ENCODE peak calls at places on chromosomes 3 and 15, in seven cellular contexts. One of them, this sample, is unnamed.

GRCh38 chr3:128846501-128846900 is 32.9 kb upstream of the ACAD9 start:
- DNase-seq in neuronal stem cell: no peak
- DNase-seq in H9: no peak
- DNase-seq in mesenchymal stem cell: no peak
- DNase-seq in mesendoderm: no peak
- DNase-seq in IMR-90: no peak
- DNase-seq in trophoblast cell: no peak
- DNase-seq in this sample: no peak

GRCh38 chr3:187314176-187314575 is 22.6 kb upstream of the MASP1 start:
- DNase-seq in H9: no peak
- DNase-seq in trophoblast cell: no peak
- DNase-seq in mesenchymal stem cell: no peak
- DNase-seq in mesendoderm: no peak
- DNase-seq in IMR-90: no peak
- DNase-seq in neuronal stem cell: no peak
- DNase-seq in this sample: no peak

GRCh38 chr3:150341893-150342292 is 66.2 kb upstream of the TSC22D2 start:
- DNase-seq in mesendoderm: no peak
- DNase-seq in mesenchymal stem cell: no peak
- DNase-seq in neuronal stem cell: no peak
- DNase-seq in H9: no peak
- DNase-seq in IMR-90: no peak
- DNase-seq in trophoblast cell: no peak
- DNase-seq in this sample: no peak

GRCh38 chr3:138328341-138328740 is 1.3 kb downstream of the NME9 start:
- DNase-seq in mesenchymal stem cell: peak
- DNase-seq in trophoblast cell: peak
- DNase-seq in H9: no peak
- DNase-seq in IMR-90: peak
- DNase-seq in mesendoderm: peak
- DNase-seq in neuronal stem cell: no peak
- DNase-seq in this sample: no peak

GRCh38 chr3:42772670-42773408 is at the start of gene CCDC13:
- DNase-seq in H9: peak
- DNase-seq in mesendoderm: peak
- DNase-seq in IMR-90: peak
- DNase-seq in mesenchymal stem cell: peak
- DNase-seq in neuronal stem cell: peak
- DNase-seq in trophoblast cell: peak
- DNase-seq in this sample: peak

GRCh38 chr15:41940441-41940857 is 31.9 kb downstream of the EHD4 start:
- DNase-seq in mesenchymal stem cell: peak
- DNase-seq in trophoblast cell: no peak
- DNase-seq in mesendoderm: no peak
- DNase-seq in neuronal stem cell: no peak
- DNase-seq in H9: no peak
- DNase-seq in IMR-90: peak
- DNase-seq in this sample: no peak

GRCh38 chr15:96014939-96015338 is 315.6 kb upstream of the NR2F2 start:
- DNase-seq in H9: no peak
- DNase-seq in neuronal stem cell: no peak
- DNase-seq in trophoblast cell: no peak
- DNase-seq in mesenchymal stem cell: no peak
- DNase-seq in IMR-90: no peak
- DNase-seq in mesendoderm: no peak
- DNase-seq in this sample: no peak

GRCh38 chr3:151879684-151880282 is 6.3 kb downstream of the SUCNR1 start:
- DNase-seq in IMR-90: no peak
- DNase-seq in neuronal stem cell: no peak
- DNase-seq in mesenchymal stem cell: no peak
- DNase-seq in mesendoderm: no peak
- DNase-seq in trophoblast cell: no peak
- DNase-seq in H9: no peak
- DNase-seq in this sample: no peak

GRCh38 chr15:81256916-81257315 is 60.2 kb downstream of the IL16 start:
- DNase-seq in neuronal stem cell: no peak
- DNase-seq in trophoblast cell: no peak
- DNase-seq in mesenchymal stem cell: peak
- DNase-seq in IMR-90: peak
- DNase-seq in mesendoderm: peak
- DNase-seq in H9: no peak
- DNase-seq in this sample: no peak

GRCh38 chr3:111173328-111173900 is 101.8 kb downstream of the NECTIN3 start:
- DNase-seq in mesendoderm: peak
- DNase-seq in mesenchymal stem cell: no peak
- DNase-seq in neuronal stem cell: peak
- DNase-seq in IMR-90: peak
- DNase-seq in H9: peak
- DNase-seq in trophoblast cell: no peak
- DNase-seq in this sample: no peak

GRCh38 chr3:106703524-106703923 is 673.7 kb upstream of the CCDC54 start:
- DNase-seq in H9: no peak
- DNase-seq in mesenchymal stem cell: no peak
- DNase-seq in neuronal stem cell: no peak
- DNase-seq in mesendoderm: no peak
- DNase-seq in IMR-90: no peak
- DNase-seq in trophoblast cell: no peak
- DNase-seq in this sample: no peak

GRCh38 chr3:149296972-149297371 is 36.5 kb downstream of the TM4SF18 start:
- DNase-seq in trophoblast cell: no peak
- DNase-seq in neuronal stem cell: no peak
- DNase-seq in mesenchymal stem cell: no peak
- DNase-seq in H9: no peak
- DNase-seq in mesendoderm: no peak
- DNase-seq in IMR-90: no peak
- DNase-seq in this sample: no peak

GRCh38 chr3:25354071-25354470 is 74.0 kb upstream of the RARB start:
- DNase-seq in neuronal stem cell: no peak
- DNase-seq in IMR-90: no peak
- DNase-seq in mesenchymal stem cell: peak
- DNase-seq in H9: no peak
- DNase-seq in mesendoderm: no peak
- DNase-seq in trophoblast cell: no peak
- DNase-seq in this sample: no peak

GRCh38 chr3:65168547-65168946 is 480.7 kb upstream of the ADAMTS9 start:
- DNase-seq in mesenchymal stem cell: no peak
- DNase-seq in H9: no peak
- DNase-seq in mesendoderm: no peak
- DNase-seq in trophoblast cell: no peak
- DNase-seq in IMR-90: no peak
- DNase-seq in neuronal stem cell: no peak
- DNase-seq in this sample: no peak

GRCh38 chr3:65173841-65174240 is 486.0 kb upstream of the ADAMTS9 start:
- DNase-seq in mesendoderm: no peak
- DNase-seq in H9: no peak
- DNase-seq in IMR-90: no peak
- DNase-seq in neuronal stem cell: no peak
- DNase-seq in mesenchymal stem cell: peak
- DNase-seq in trophoblast cell: no peak
- DNase-seq in this sample: no peak

GRCh38 chr3:65166531-65166930 is 478.7 kb upstream of the ADAMTS9 start:
- DNase-seq in neuronal stem cell: no peak
- DNase-seq in H9: no peak
- DNase-seq in mesendoderm: no peak
- DNase-seq in mesenchymal stem cell: no peak
- DNase-seq in IMR-90: no peak
- DNase-seq in trophoblast cell: no peak
- DNase-seq in this sample: no peak

GRCh38 chr3:65174713-65175112 is 486.9 kb upstream of the ADAMTS9 start:
- DNase-seq in neuronal stem cell: no peak
- DNase-seq in mesenchymal stem cell: no peak
- DNase-seq in trophoblast cell: no peak
- DNase-seq in H9: no peak
- DNase-seq in IMR-90: no peak
- DNase-seq in mesendoderm: peak
- DNase-seq in this sample: no peak

DNA sequence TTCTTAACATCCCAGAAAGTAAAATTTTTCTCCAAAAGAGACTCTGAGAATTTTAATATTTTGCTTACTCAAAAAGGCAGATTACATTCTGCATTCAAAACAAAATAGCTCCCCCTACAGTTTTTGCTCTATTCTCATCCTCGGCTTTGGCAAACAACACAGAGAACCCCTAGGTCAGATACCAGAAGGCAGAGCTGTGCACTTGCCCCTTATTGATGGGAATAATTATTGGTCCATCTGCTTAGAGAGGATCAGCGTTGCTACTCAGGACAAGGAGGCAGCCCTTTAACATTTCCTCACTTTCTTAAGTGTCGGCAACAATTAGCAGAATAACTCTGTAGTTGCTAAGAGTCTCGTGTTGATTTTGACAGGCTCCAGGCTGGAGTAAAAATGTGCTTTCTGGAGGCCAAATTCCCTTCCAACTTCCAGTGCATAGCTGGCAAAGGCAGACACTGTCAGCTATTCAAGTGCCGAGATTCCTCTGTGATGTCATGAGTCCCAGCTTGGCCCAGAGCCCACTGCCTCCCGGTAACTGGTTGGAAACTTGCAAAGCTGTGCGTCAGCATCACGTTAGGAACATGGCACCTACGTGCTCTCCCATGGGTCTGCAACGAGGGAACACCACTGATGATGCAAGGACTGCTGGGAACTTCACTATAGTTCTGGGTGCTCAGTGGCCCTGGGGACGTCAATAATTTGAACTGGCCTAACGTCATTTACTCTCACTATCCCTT is 482.7 kb upstream of the ADAMTS9 start:
- DNase-seq in trophoblast cell: peak
- DNase-seq in neuronal stem cell: no peak
- DNase-seq in mesendoderm: peak
- DNase-seq in H9: no peak
- DNase-seq in mesenchymal stem cell: peak
- DNase-seq in IMR-90: peak
- DNase-seq in this sample: no peak
- H3K18ac ChIP-seq in trophoblast cell: no peak
- H3K18ac ChIP-seq in neuronal stem cell: no peak
- H3K18ac ChIP-seq in mesendoderm: no peak
- H3K18ac ChIP-seq in H9: no peak
- H3K18ac ChIP-seq in mesenchymal stem cell: peak
- H3K18ac ChIP-seq in IMR-90: no peak
- H3K18ac ChIP-seq in this sample: no peak

GRCh38 chr3:117105650-117106049 is 396.1 kb downstream of the TUSC7 start:
- DNase-seq in IMR-90: peak
- DNase-seq in H9: no peak
- DNase-seq in trophoblast cell: no peak
- DNase-seq in neuronal stem cell: no peak
- DNase-seq in mesendoderm: no peak
- DNase-seq in mesenchymal stem cell: no peak
- DNase-seq in this sample: no peak

GRCh38 chr3:117104381-117104780 is 394.8 kb downstream of the TUSC7 start:
- DNase-seq in H9: no peak
- DNase-seq in mesendoderm: no peak
- DNase-seq in mesenchymal stem cell: no peak
- DNase-seq in trophoblast cell: no peak
- DNase-seq in IMR-90: no peak
- DNase-seq in neuronal stem cell: no peak
- DNase-seq in this sample: no peak

GRCh38 chr3:117103645-117104044 is 394.1 kb downstream of the TUSC7 start:
- DNase-seq in IMR-90: no peak
- DNase-seq in trophoblast cell: no peak
- DNase-seq in mesendoderm: peak
- DNase-seq in neuronal stem cell: no peak
- DNase-seq in mesenchymal stem cell: no peak
- DNase-seq in H9: no peak
- DNase-seq in this sample: no peak

GRCh38 chr3:117102441-117102840 is 392.9 kb downstream of the TUSC7 start:
- DNase-seq in IMR-90: peak
- DNase-seq in mesenchymal stem cell: no peak
- DNase-seq in mesendoderm: no peak
- DNase-seq in trophoblast cell: no peak
- DNase-seq in neuronal stem cell: no peak
- DNase-seq in H9: no peak
- DNase-seq in this sample: no peak

DNA sequence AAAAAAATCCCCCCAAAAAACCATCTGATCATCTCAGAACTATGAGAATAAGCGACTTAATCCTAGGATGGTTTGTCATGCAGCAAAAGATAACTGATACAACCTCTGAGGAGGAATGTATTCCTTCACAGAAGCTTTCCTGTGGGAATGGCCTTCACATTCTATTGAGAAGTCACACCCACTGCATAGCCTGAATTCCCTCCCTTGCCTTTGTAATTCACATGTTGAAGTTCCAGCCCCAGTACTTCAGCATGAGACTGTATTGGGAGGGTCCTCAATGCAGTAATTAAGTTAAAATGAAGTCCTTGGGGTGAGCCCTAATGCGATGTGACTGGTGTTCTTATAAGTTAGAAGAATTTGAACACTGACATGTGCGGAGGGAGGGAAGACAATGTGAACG is 395.2 kb downstream of the TUSC7 start:
- DNase-seq in trophoblast cell: no peak
- DNase-seq in mesenchymal stem cell: no peak
- DNase-seq in neuronal stem cell: no peak
- DNase-seq in H9: peak
- DNase-seq in mesendoderm: peak
- DNase-seq in IMR-90: peak
- DNase-seq in this sample: peak
- H2BK120ac ChIP-seq in trophoblast cell: no peak
- H2BK120ac ChIP-seq in mesenchymal stem cell: no peak
- H2BK120ac ChIP-seq in neuronal stem cell: no peak
- H2BK120ac ChIP-seq in H9: no peak
- H2BK120ac ChIP-seq in mesendoderm: no peak
- H2BK120ac ChIP-seq in IMR-90: peak
- H2BK120ac ChIP-seq in this sample: no peak

GRCh38 chr15:90036806-90037509 is 35.8 kb downstream of the ZNF710 start:
- DNase-seq in IMR-90: no peak
- DNase-seq in neuronal stem cell: no peak
- DNase-seq in H9: no peak
- DNase-seq in mesendoderm: no peak
- DNase-seq in trophoblast cell: no peak
- DNase-seq in mesenchymal stem cell: no peak
- DNase-seq in this sample: no peak

GRCh38 chr15:90036343-90036742 is 35.2 kb downstream of the ZNF710 start:
- DNase-seq in mesendoderm: no peak
- DNase-seq in H9: no peak
- DNase-seq in IMR-90: no peak
- DNase-seq in mesenchymal stem cell: no peak
- DNase-seq in trophoblast cell: no peak
- DNase-seq in neuronal stem cell: peak
- DNase-seq in this sample: no peak

GRCh38 chr15:90038639-90039095 is 37.5 kb downstream of the ZNF710 start:
- DNase-seq in neuronal stem cell: no peak
- DNase-seq in IMR-90: no peak
- DNase-seq in H9: no peak
- DNase-seq in mesendoderm: no peak
- DNase-seq in trophoblast cell: no peak
- DNase-seq in mesenchymal stem cell: no peak
- DNase-seq in this sample: no peak

GRCh38 chr15:90037510-90037860 is 36.4 kb downstream of the ZNF710 start:
- DNase-seq in mesendoderm: no peak
- DNase-seq in neuronal stem cell: no peak
- DNase-seq in trophoblast cell: no peak
- DNase-seq in IMR-90: peak
- DNase-seq in mesenchymal stem cell: peak
- DNase-seq in H9: no peak
- DNase-seq in this sample: no peak

GRCh38 chr15:90037961-90038633 is 37.0 kb downstream of the ZNF710 start:
- DNase-seq in H9: no peak
- DNase-seq in trophoblast cell: no peak
- DNase-seq in neuronal stem cell: no peak
- DNase-seq in IMR-90: peak
- DNase-seq in mesenchymal stem cell: peak
- DNase-seq in mesendoderm: no peak
- DNase-seq in this sample: no peak
- H3K18ac ChIP-seq in H9: no peak
- H3K18ac ChIP-seq in trophoblast cell: no peak
- H3K18ac ChIP-seq in neuronal stem cell: peak
- H3K18ac ChIP-seq in IMR-90: peak
- H3K18ac ChIP-seq in mesenchymal stem cell: peak
- H3K18ac ChIP-seq in mesendoderm: peak
- H3K18ac ChIP-seq in this sample: no peak

GRCh38 chr3:193008654-193009053 is 91.0 kb upstream of the MB21D2 start:
- DNase-seq in IMR-90: no peak
- DNase-seq in trophoblast cell: no peak
- DNase-seq in H9: no peak
- DNase-seq in mesenchymal stem cell: no peak
- DNase-seq in neuronal stem cell: no peak
- DNase-seq in mesendoderm: peak
- DNase-seq in this sample: no peak
- H2BK120ac ChIP-seq in IMR-90: no peak
- H2BK120ac ChIP-seq in trophoblast cell: no peak
- H2BK120ac ChIP-seq in H9: no peak
- H2BK120ac ChIP-seq in mesenchymal stem cell: no peak
- H2BK120ac ChIP-seq in neuronal stem cell: no peak
- H2BK120ac ChIP-seq in mesendoderm: no peak
- H2BK120ac ChIP-seq in this sample: no peak

This sample was measured in H1.